ENCODE peak calls at places on chromosome 16, in six cellular contexts. G, M, K, F, O and I are unnamed samples.

GRCh38 chr16:57732683-57733082 is 2.9 kb upstream of the KATNB1 start:
- DNase-seq in M (no peak), G (no peak), K (no peak), F (no peak), O (no peak), I (no peak)

GRCh38 chr16:57004387-57005250 is 15.3 kb downstream of the NLRC5 start:
- DNase-seq in M (no peak), O (no peak), G (peak), K (no peak), F (no peak), I (peak)

GRCh38 chr16:50505115-50505514 is 43.1 kb upstream of the NKD1 start:
- DNase-seq in O (no peak), F (no peak), M (no peak), G (no peak), K (no peak), I (no peak)

GRCh38 chr16:24332695-24333094 is 76.6 kb downstream of the CACNG3 start:
- DNase-seq in O (no peak), F (no peak), M (no peak), K (no peak), G (no peak), I (no peak)

GRCh38 chr16:78106659-78107058 is 7.2 kb downstream of the WWOX start:
- DNase-seq in K (no peak), O (no peak), F (no peak), M (no peak), G (no peak), I (no peak)

GRCh38 chr16:11546522-11547485 is 39.9 kb downstream of the LITAF start:
- DNase-seq in K (peak), O (no peak), G (no peak), F (no peak), M (no peak), I (no peak)

GRCh38 chr16:79932564-79932963 is 332.0 kb upstream of the MAF start:
- DNase-seq in G (no peak), O (no peak), M (no peak), F (no peak), K (no peak), I (no peak)

GRCh38 chr16:85917012-85917411 is 18.1 kb downstream of the IRF8 start:
- DNase-seq in O (peak), K (no peak), F (peak), G (no peak), M (no peak), I (no peak)

GRCh38 chr16:72990003-72990521 is 57.9 kb downstream of the ZFHX3 start:
- DNase-seq in F (no peak), G (no peak), K (peak), O (peak), M (no peak), I (no peak)

GRCh38 chr16:68283346-68283745 is 19.0 kb downstream of the SLC7A6 start:
- DNase-seq in K (no peak), M (no peak), O (no peak), F (no peak), G (no peak), I (no peak)

GRCh38 chr16:13957197-13958078 is 37.5 kb downstream of the ERCC4 start:
- DNase-seq in F (peak), G (peak), M (peak), K (peak), O (no peak), I (peak)

GRCh38 chr16:54282202-54282922 is 4.2 kb downstream of the IRX3 start:
- DNase-seq in G (peak), M (peak), K (peak), O (peak), F (peak), I (no peak)

GRCh38 chr16:73433493-73434307 is 385.8 kb upstream of the ZFHX3 start:
- DNase-seq in M (no peak), O (peak), G (no peak), K (no peak), F (no peak), I (no peak)

GRCh38 chr16:85718682-85719081 is 29.9 kb upstream of the GINS2 start:
- DNase-seq in F (no peak), K (no peak), M (peak), O (peak), G (no peak), I (peak)

GRCh38 chr16:57894390-57895080 is 76.4 kb downstream of the CNGB1 start:
- DNase-seq in F (no peak), G (no peak), K (no peak), M (no peak), O (no peak), I (no peak)

GRCh38 chr16:70258946-70259345 is 7.2 kb upstream of the EXOSC6 start:
- DNase-seq in F (no peak), G (no peak), O (no peak), K (no peak), M (no peak), I (no peak)

GRCh38 chr16:88815901-88816589 is 4.3 kb upstream of the APRT start:
- DNase-seq in M (peak), O (peak), G (no peak), F (no peak), K (no peak), I (peak)

GRCh38 chr16:11524098-11524760 is 62.5 kb downstream of the LITAF start:
- DNase-seq in O (no peak), K (no peak), M (no peak), G (no peak), F (peak), I (no peak)

GRCh38 chr16:19393226-19394074 is 24.2 kb upstream of the TMC5 start:
- DNase-seq in O (no peak), K (peak), F (no peak), M (no peak), G (no peak), I (no peak)

GRCh38 chr16:73058221-73058615 is 10.3 kb upstream of the ZFHX3 start:
- DNase-seq in G (peak), F (peak), K (no peak), O (peak), M (peak), I (peak)

GRCh38 chr16:50467943-50468748 is 80.0 kb upstream of the NKD1 start:
- DNase-seq in O (peak), F (no peak), M (no peak), G (peak), K (peak), I (peak)

GRCh38 chr16:4972938-4973587 is 14.9 kb downstream of the SEC14L5 start:
- DNase-seq in O (no peak), G (no peak), M (no peak), F (peak), K (no peak), I (peak)

GRCh38 chr16:10949424-10949970 is 5.1 kb downstream of the CLEC16A start:
- DNase-seq in F (no peak), G (no peak), K (peak), M (no peak), O (peak), I (peak)

GRCh38 chr16:87843678-87844373 is 25.5 kb downstream of the SLC7A5 start:
- DNase-seq in O (no peak), K (no peak), G (no peak), F (no peak), M (no peak), I (no peak)

GRCh38 chr16:52553322-52553721 is 6.4 kb upstream of the TOX3 start:
- DNase-seq in G (no peak), M (no peak), F (no peak), K (no peak), O (peak), I (no peak)
- TF ChIP-seq CTCF in G (no peak), M (no peak), F (no peak), K (no peak), O (peak), I (peak)

GRCh38 chr16:55976815-55977214 is 101.6 kb upstream of the CES5A start:
- DNase-seq in M (no peak), G (no peak), K (no peak), F (no peak), O (no peak), I (no peak)
- TF ChIP-seq CTCF in M (no peak), G (no peak), K (no peak), F (no peak), O (no peak), I (no peak)

GRCh38 chr16:21005008-21005407 is 104.4 kb downstream of the LYRM1 start:
- DNase-seq in M (no peak), O (no peak), G (no peak), K (no peak), F (no peak), I (no peak)

GRCh38 chr16:20997147-20997546 is 96.6 kb downstream of the LYRM1 start:
- DNase-seq in G (no peak), M (no peak), K (no peak), F (no peak), O (no peak), I (no peak)

GRCh38 chr16:20995711-20996110 is 95.1 kb downstream of the LYRM1 start:
- DNase-seq in F (no peak), K (no peak), O (no peak), G (no peak), M (no peak), I (no peak)

DNA sequence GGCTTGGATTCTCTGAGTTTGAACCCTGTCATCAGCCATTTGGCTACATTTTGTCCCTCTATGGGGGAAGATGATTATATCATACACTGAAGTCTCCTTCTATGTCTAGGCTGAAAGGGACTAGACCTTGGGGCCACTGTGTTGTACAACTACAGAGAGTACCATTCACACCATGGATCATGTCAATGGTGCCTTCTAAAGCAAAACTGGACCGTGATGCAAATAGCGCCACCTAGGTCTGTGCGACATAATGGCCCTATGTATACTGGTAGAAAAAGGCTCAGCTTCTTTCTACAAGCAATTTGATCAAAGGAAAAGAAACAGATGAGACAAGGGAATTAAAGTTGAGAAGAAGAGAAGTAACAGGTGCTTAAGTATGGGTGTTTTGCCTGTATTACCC is 100.7 kb downstream of the LYRM1 start:
- DNase-seq in O (peak), M (peak), F (no peak), G (no peak), K (no peak), I (peak)
- TF ChIP-seq CTCF in O (peak), M (peak), F (peak), G (peak), K (peak), I (peak)

DNA sequence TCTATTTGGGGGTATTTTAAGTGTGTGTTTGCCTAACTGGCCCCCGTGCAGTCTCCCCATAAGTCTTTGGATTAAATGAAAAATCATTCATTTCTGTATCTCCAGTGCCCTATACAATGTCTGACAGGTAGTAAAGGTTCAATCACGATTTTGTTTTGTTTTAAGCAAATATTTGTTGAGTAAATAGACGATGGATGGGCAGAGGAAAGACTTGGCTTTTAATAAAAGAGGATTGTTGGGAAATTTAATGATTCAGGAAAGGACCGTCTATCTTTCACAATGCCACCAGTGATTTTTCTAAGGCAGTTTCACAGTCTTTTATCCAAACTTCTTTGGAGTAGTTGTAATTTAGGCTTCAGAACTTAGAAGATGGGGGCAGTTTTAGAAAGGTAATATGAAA is 636.6 kb upstream of the GOT2 start:
- DNase-seq in G (no peak), O (no peak), K (no peak), M (no peak), F (no peak), I (no peak)
- TF ChIP-seq CTCF in G (no peak), O (no peak), K (no peak), M (no peak), F (no peak), I (no peak)

DNA sequence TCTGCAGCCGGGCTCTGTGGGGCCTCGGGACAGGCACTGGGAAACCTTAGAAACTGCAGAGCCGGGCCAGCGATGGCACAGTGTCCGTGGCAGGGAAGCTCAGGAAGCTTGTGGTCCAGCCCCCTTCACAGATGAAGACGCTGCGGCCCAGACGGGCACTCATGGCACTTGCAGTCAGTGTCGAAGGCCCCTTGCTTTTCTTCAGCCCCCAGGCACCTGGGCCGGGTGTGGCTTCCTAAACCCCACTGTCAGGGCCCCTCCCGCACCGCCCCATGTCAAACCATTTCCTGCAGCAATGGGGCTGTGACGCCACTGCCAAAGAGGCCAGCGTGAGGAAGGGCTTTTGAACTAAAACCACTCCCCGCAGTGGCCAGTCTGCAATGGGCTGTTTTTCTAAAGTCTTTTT is 164.0 kb downstream of the LAT start:
- DNase-seq in M (no peak), G (no peak), O (no peak), F (peak), K (no peak), I (no peak)
- TF ChIP-seq CTCF in M (no peak), G (no peak), O (no peak), F (no peak), K (no peak), I (no peak)

GRCh38 chr16:8904018-8904430 is 21.9 kb downstream of the LITAFD start:
- DNase-seq in M (no peak), O (no peak), F (no peak), K (no peak), G (no peak), I (no peak)

GRCh38 chr16:8907096-8907495 is 24.9 kb downstream of the LITAFD start:
- DNase-seq in M (no peak), G (no peak), F (no peak), O (no peak), K (no peak), I (no peak)

GRCh38 chr16:8905168-8905762 is 23.1 kb downstream of the LITAFD start:
- DNase-seq in K (peak), F (no peak), M (no peak), G (no peak), O (peak), I (peak)

GRCh38 chr16:8908779-8909468 is 26.8 kb downstream of the LITAFD start:
- DNase-seq in F (no peak), G (no peak), M (no peak), O (no peak), K (no peak), I (no peak)

GRCh38 chr16:8905795-8906591 is 23.8 kb downstream of the LITAFD start:
- DNase-seq in O (peak), K (no peak), F (no peak), M (no peak), G (no peak), I (no peak)
- TF ChIP-seq CTCF in O (peak), K (peak), F (no peak), M (peak), G (peak), I (peak)